ENCODE peak calls at places on chromosomes 13 and 19, in six cellular contexts. Y is adrenal gland, H is BJ, X is BE2C, P is Caco-2, O is SK-N-SH. I is an unnamed sample.

GRCh38 chr19:12194827-12195500 is 32.1 kb downstream of the ZNF136 start:
- DNase-seq in X (peak; percentile 90), P (no peak), H (no peak), O (peak; percentile 91), Y (peak; percentile 81), I (no peak)

GRCh38 chr19:28244966-28245365 is 968.0 kb downstream of the UQCRFS1 start:
- DNase-seq in P (no peak), Y (no peak), X (no peak), O (no peak), H (no peak), I (no peak)

GRCh38 chr19:13834308-13834790 is 39.1 kb downstream of the ZSWIM4 start:
- DNase-seq in X (no peak), Y (no peak), O (no peak), H (no peak), P (no peak), I (peak; percentile 50)

GRCh38 chr13:85333511-85333910 is 465.7 kb downstream of the SLITRK6 start:
- DNase-seq in X (no peak), Y (no peak), P (no peak), H (no peak), O (no peak), I (no peak)

GRCh38 chr13:110617326-110618072 is 2.2 kb downstream of the NAXD start:
- DNase-seq in X (no peak), P (no peak), Y (peak; percentile 56), O (no peak), H (no peak), I (no peak)

GRCh38 chr13:26985285-26985878 is 186.2 kb downstream of the USP12 start:
- DNase-seq in X (peak; percentile 77), Y (peak; percentile 72), H (no peak), O (peak; percentile 72), P (peak; percentile 80), I (peak; percentile 88)

GRCh38 chr13:108269601-108270328 is at the start of gene TNFSF13B:
- DNase-seq in O (peak; percentile 15), X (peak; percentile 53), H (peak; percentile 4), P (no peak), Y (peak; percentile 51), I (peak; percentile 91)

GRCh38 chr13:108168929-108169328 is 46.4 kb downstream of the LIG4 start:
- DNase-seq in P (no peak), O (no peak), X (no peak), Y (no peak), H (no peak), I (no peak)

GRCh38 chr19:47447470-47448359 is 24.0 kb downstream of the SLC8A2 start:
- DNase-seq in Y (peak; percentile 69), X (peak; percentile 99), P (peak; percentile 64), H (no peak), O (peak; percentile 97), I (peak; percentile 99)

GRCh38 chr13:73335226-73335625 is 276.4 kb downstream of the KLF5 start:
- DNase-seq in H (peak; percentile 57), Y (no peak), X (no peak), O (no peak), P (no peak), I (no peak)

GRCh38 chr13:43232144-43232840 is 208.9 kb downstream of the DNAJC15 start:
- DNase-seq in X (no peak), P (no peak), Y (no peak), H (no peak), O (no peak), I (no peak)

GRCh38 chr13:79477968-79478367 is 3.0 kb upstream of the NDFIP2 start:
- DNase-seq in P (no peak), O (no peak), Y (no peak), H (no peak), X (no peak), I (peak; percentile 72)

GRCh38 chr19:1267441-1268391 is 1.4 kb upstream of the CIRBP start:
- DNase-seq in H (no peak), X (no peak), O (no peak), P (no peak), Y (peak; percentile 66), I (peak; percentile 70)

GRCh38 chr13:49443689-49444516 is at the start of the genes CAB39L and SETDB2:
- DNase-seq in H (peak; percentile 95), O (peak; percentile 94), Y (peak; percentile 99), P (peak; percentile 100), X (peak; percentile 99), I (peak; percentile 100)

GRCh38 chr13:94947965-94948371 is 235.6 kb upstream of the SOX21 start:
- DNase-seq in H (no peak), O (no peak), Y (no peak), X (no peak), P (no peak), I (peak; percentile 63)

GRCh38 chr19:30419581-30420180 is 47.5 kb downstream of the ZNF536 start:
- DNase-seq in Y (no peak), X (peak; percentile 42), O (peak; percentile 52), P (no peak), H (no peak), I (peak; percentile 52)

GRCh38 chr19:39085392-39085791 is 1.2 kb downstream of the ACP7 start:
- DNase-seq in P (no peak), X (no peak), Y (no peak), H (no peak), O (no peak), I (no peak)

GRCh38 chr19:46841458-46842083 is 9.1 kb downstream of the AP2S1 start:
- DNase-seq in X (peak; percentile 61), H (no peak), P (no peak), Y (peak; percentile 67), O (no peak), I (peak; percentile 48)

GRCh38 chr19:23802290-23802689 is 43.6 kb upstream of the ZNF681 start:
- DNase-seq in P (no peak), H (no peak), X (no peak), O (peak; percentile 32), Y (peak; percentile 22), I (no peak)

DNA sequence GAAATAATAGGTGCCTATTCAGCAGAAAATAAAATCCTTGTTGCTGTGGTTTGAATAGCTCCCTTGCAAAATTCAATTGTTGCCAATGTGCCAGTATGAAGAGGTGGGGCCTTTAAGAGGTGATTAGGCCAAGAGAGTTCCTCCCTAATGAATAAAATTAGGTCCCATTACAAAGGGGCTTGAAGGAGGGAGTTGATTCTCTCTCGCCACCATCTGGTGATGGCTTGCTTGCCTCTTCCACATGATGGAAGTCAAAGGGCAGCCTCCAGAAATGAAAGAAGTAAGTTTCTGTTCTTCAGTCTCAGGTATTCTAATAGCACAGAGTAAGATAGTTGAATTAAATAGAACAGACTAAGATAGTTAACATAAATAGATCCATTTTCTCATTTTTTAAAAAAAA is 3.0 kb upstream of the EEF1AKMT1 start:
- DNase-seq in X (no peak), P (no peak), Y (no peak), H (no peak), O (no peak), I (peak; percentile 53)
- TF ChIP-seq CTCF in X (no peak), P (no peak), Y (no peak), H (no peak), O (no peak), I (peak; percentile 32)

DNA sequence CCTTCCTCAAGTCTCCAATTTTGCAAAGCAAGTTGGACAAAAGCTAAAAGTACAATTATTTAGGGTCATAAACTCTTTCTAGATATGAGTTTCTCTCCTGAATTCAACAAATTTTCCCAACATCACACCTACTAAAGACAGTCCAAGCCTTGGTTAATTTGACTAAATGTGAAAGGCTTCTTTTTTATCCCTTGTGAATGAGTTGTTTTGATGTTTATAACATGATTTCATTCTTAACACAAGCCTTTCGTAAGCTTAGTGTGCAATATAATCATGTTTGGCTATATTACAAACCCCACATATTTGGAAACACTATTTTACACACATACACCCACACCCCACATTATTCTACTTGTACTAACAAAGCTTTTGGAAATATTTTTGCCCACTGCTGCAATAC is 57.3 kb downstream of the ZC3H13 start:
- DNase-seq in H (no peak), O (no peak), X (no peak), Y (no peak), P (no peak), I (no peak)
- H3K27me3 ChIP-seq in H (no peaks in the 10 kb centered on the region), O (no peaks in the 10 kb centered on the region), X (no peaks in the 10 kb centered on the region), Y (no peaks in the 10 kb centered on the region), P (no peaks in the 10 kb centered on the region), I (no peaks in the 10 kb centered on the region)

GRCh38 chr19:6979341-6979740 is 41.9 kb downstream of the MBD3L2B start:
- DNase-seq in O (no peak), Y (no peak), H (no peak), P (no peak), X (no peak), I (no peak)

GRCh38 chr19:6987850-6988249 is 33.4 kb downstream of the MBD3L2B start:
- DNase-seq in Y (no peak), O (no peak), P (no peak), X (no peak), H (no peak), I (no peak)

GRCh38 chr19:6988257-6988656 is 33.0 kb downstream of the MBD3L2B start:
- DNase-seq in Y (no peak), H (no peak), P (no peak), X (no peak), O (no peak), I (no peak)

GRCh38 chr19:6983448-6983847 is 37.8 kb downstream of the MBD3L2B start:
- DNase-seq in Y (no peak), O (no peak), X (no peak), H (no peak), P (no peak), I (no peak)
- H3K4me3 ChIP-seq in Y (no peak overlapping the region), O (no peak overlapping the region), X (no peak overlapping the region), H (no peak overlapping the region), P (no peak overlapping the region), I (no peak overlapping the region)

DNA sequence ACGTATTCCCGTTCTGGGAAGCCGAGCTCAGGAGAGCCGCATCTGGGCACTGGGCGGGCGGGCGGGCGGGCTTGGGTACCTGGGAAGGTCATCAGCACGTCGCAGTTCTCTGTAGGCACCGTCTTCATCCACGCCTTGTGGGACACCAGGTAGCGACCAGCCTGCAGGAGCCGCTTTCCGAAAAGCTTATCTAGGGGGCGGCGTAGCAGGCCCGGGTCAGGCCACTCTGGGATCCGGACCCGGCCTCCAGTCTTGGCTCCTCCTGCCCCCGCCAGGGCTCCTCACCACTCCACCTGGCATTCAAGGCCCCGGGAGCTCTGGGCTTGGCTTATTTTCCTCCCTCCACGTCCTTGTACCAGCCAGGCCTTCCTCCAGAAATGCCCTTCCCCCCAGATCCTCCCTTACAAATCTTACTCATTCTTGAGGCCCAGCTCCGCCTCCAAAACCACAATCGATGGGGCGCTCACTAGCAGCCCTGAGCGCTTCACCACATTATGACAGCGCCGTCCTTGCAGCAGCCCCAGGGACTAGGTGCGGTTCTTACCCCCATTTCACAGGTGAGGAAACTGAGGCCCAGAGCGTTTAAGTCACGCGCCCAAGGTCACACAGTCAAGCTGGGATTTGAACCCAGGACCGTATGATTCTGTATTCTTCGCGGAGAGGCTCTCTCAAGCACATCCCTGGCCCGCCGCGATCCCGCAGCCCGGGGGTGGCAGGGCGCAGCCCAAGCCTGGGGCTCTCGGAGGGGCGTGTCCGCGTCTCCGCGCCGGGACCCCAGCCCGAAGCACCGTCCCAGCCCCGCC is 843 bp downstream of the ANO8 start:
- DNase-seq in Y (peak; percentile 75), P (no peak), H (no peak), X (no peak), O (no peak), I (peak; percentile 81)
- TF ChIP-seq CTCF in Y (no peak), P (no peak), H (no peak), X (no peak), O (no peak), I (peak; percentile 19)

DNA sequence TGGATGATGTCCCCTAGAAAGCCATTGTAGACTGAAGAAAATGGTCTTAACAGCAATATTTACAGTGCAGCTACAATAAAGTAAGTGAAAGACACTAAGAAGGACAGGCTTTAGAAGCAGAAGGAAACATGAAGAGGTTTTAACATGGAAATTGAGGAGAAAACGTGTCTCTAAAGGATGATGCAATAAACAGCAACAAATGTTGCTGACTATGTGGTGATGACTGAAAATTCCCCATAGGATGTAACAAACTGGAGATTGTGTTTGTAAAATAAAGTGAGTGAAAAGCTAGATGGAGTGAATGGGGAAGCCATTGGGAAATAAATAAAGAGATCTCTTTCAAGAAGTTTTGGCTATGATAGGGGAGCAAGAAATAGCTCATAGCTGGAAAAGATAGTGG is 186.7 kb upstream of the IPO5 start:
- DNase-seq in O (no peak), P (no peak), H (no peak), X (no peak), Y (no peak), I (no peak)
- H3K27me3 ChIP-seq in O (no peaks in the 10 kb centered on the region), P (no peaks in the 10 kb centered on the region), H (no peaks in the 10 kb centered on the region), X (peaks cover 6% of the 10 kb centered on the region), Y (no peaks in the 10 kb centered on the region), I (no peaks in the 10 kb centered on the region)